ENCODE peak calls at places on chromosomes 7 and 10, in nine cellular contexts. One of them, this sample, is unnamed.

GRCh38 chr7:101162551-101163280 is 2.7 kb downstream of the VGF start:
- DNase-seq in H1: peak; percentile 85
- DNase-seq in IMR-90: peak; percentile 50
- DNase-seq in endodermal cell: peak; percentile 90
- DNase-seq in A673: peak; percentile 90
- DNase-seq in lung: no peak
- DNase-seq in ascending aorta: no peak
- DNase-seq in tibial nerve: no peak
- DNase-seq in cardiac muscle cell: peak; percentile 64
- DNase-seq in this sample: no peak

GRCh38 chr7:94417261-94417660 is 22.6 kb downstream of the COL1A2 start:
- DNase-seq in H1: no peak
- DNase-seq in endodermal cell: no peak
- DNase-seq in cardiac muscle cell: no peak
- DNase-seq in IMR-90: no peak
- DNase-seq in A673: no peak
- DNase-seq in lung: no peak
- DNase-seq in ascending aorta: no peak
- DNase-seq in tibial nerve: no peak
- DNase-seq in this sample: no peak

GRCh38 chr10:61047788-61048560 is 104.0 kb upstream of the RHOBTB1 start:
- DNase-seq in IMR-90: no peak
- DNase-seq in ascending aorta: no peak
- DNase-seq in lung: no peak
- DNase-seq in A673: no peak
- DNase-seq in endodermal cell: no peak
- DNase-seq in H1: no peak
- DNase-seq in cardiac muscle cell: no peak
- DNase-seq in tibial nerve: no peak
- DNase-seq in this sample: no peak

GRCh38 chr10:57692255-57692980 is 575.3 kb downstream of the IPMK start:
- DNase-seq in ascending aorta: no peak
- DNase-seq in IMR-90: peak; percentile 84
- DNase-seq in cardiac muscle cell: peak; percentile 73
- DNase-seq in endodermal cell: no peak
- DNase-seq in lung: no peak
- DNase-seq in tibial nerve: no peak
- DNase-seq in H1: no peak
- DNase-seq in A673: no peak
- DNase-seq in this sample: no peak

GRCh38 chr7:64581391-64581790 is 18.5 kb upstream of the ZNF680 start:
- DNase-seq in lung: no peak
- DNase-seq in cardiac muscle cell: no peak
- DNase-seq in IMR-90: no peak
- DNase-seq in endodermal cell: no peak
- DNase-seq in tibial nerve: no peak
- DNase-seq in ascending aorta: no peak
- DNase-seq in H1: no peak
- DNase-seq in A673: no peak
- DNase-seq in this sample: no peak

GRCh38 chr7:71886066-71886465 is 526.1 kb downstream of the CALN1 start:
- DNase-seq in endodermal cell: no peak
- DNase-seq in H1: no peak
- DNase-seq in cardiac muscle cell: no peak
- DNase-seq in A673: no peak
- DNase-seq in tibial nerve: no peak
- DNase-seq in lung: no peak
- DNase-seq in ascending aorta: no peak
- DNase-seq in IMR-90: no peak
- DNase-seq in this sample: no peak

GRCh38 chr10:86287422-86287793 is 79.2 kb downstream of the GRID1 start:
- DNase-seq in A673: no peak
- DNase-seq in lung: no peak
- DNase-seq in H1: peak; percentile 20
- DNase-seq in ascending aorta: no peak
- DNase-seq in tibial nerve: no peak
- DNase-seq in endodermal cell: peak; percentile 17
- DNase-seq in cardiac muscle cell: no peak
- DNase-seq in IMR-90: no peak
- DNase-seq in this sample: no peak

GRCh38 chr10:4450981-4451501 is 375.0 kb upstream of the AKR1E2 start:
- DNase-seq in A673: peak; percentile 41
- DNase-seq in IMR-90: peak; percentile 90
- DNase-seq in tibial nerve: no peak
- DNase-seq in endodermal cell: no peak
- DNase-seq in lung: no peak
- DNase-seq in H1: no peak
- DNase-seq in cardiac muscle cell: no peak
- DNase-seq in ascending aorta: no peak
- DNase-seq in this sample: no peak

GRCh38 chr7:147541261-147541660 is 1049.3 kb upstream of the C7orf33 start:
- DNase-seq in tibial nerve: no peak
- DNase-seq in H1: no peak
- DNase-seq in lung: no peak
- DNase-seq in A673: no peak
- DNase-seq in endodermal cell: no peak
- DNase-seq in IMR-90: no peak
- DNase-seq in cardiac muscle cell: no peak
- DNase-seq in ascending aorta: no peak
- DNase-seq in this sample: no peak

GRCh38 chr7:128056901-128057300 is 25.7 kb upstream of the LRRC4 start:
- DNase-seq in ascending aorta: no peak
- DNase-seq in endodermal cell: no peak
- DNase-seq in IMR-90: peak; percentile 87
- DNase-seq in cardiac muscle cell: no peak
- DNase-seq in tibial nerve: no peak
- DNase-seq in H1: no peak
- DNase-seq in lung: no peak
- DNase-seq in A673: no peak
- DNase-seq in this sample: no peak

GRCh38 chr7:106644999-106645398 is 16.0 kb downstream of the CCDC71L start:
- DNase-seq in endodermal cell: no peak
- DNase-seq in lung: no peak
- DNase-seq in ascending aorta: no peak
- DNase-seq in cardiac muscle cell: no peak
- DNase-seq in IMR-90: no peak
- DNase-seq in H1: no peak
- DNase-seq in tibial nerve: no peak
- DNase-seq in A673: no peak
- DNase-seq in this sample: no peak

GRCh38 chr10:132356621-132357195 is 24.7 kb downstream of the LRRC27 start:
- DNase-seq in lung: no peak
- DNase-seq in IMR-90: no peak
- DNase-seq in tibial nerve: no peak
- DNase-seq in endodermal cell: no peak
- DNase-seq in ascending aorta: no peak
- DNase-seq in cardiac muscle cell: no peak
- DNase-seq in H1: no peak
- DNase-seq in A673: no peak
- DNase-seq in this sample: no peak

GRCh38 chr10:124601431-124602120 is 140.0 kb downstream of the LHPP start:
- DNase-seq in H1: no peak
- DNase-seq in lung: no peak
- DNase-seq in ascending aorta: no peak
- DNase-seq in endodermal cell: no peak
- DNase-seq in A673: no peak
- DNase-seq in cardiac muscle cell: no peak
- DNase-seq in tibial nerve: no peak
- DNase-seq in IMR-90: no peak
- DNase-seq in this sample: no peak

GRCh38 chr10:124496620-124497019 is 35.0 kb downstream of the LHPP start:
- DNase-seq in tibial nerve: no peak
- DNase-seq in ascending aorta: no peak
- DNase-seq in lung: no peak
- DNase-seq in H1: no peak
- DNase-seq in endodermal cell: no peak
- DNase-seq in IMR-90: no peak
- DNase-seq in A673: no peak
- DNase-seq in cardiac muscle cell: no peak
- DNase-seq in this sample: no peak

GRCh38 chr7:20159226-20159747 is 57.9 kb downstream of the MACC1 start:
- DNase-seq in endodermal cell: no peak
- DNase-seq in H1: no peak
- DNase-seq in A673: no peak
- DNase-seq in lung: no peak
- DNase-seq in ascending aorta: no peak
- DNase-seq in tibial nerve: no peak
- DNase-seq in cardiac muscle cell: no peak
- DNase-seq in IMR-90: no peak
- DNase-seq in this sample: no peak

GRCh38 chr10:103985726-103986125 is 18.8 kb downstream of the SLK start:
- DNase-seq in cardiac muscle cell: no peak
- DNase-seq in A673: no peak
- DNase-seq in IMR-90: peak; percentile 65
- DNase-seq in tibial nerve: no peak
- DNase-seq in ascending aorta: no peak
- DNase-seq in lung: no peak
- DNase-seq in H1: no peak
- DNase-seq in endodermal cell: no peak
- DNase-seq in this sample: no peak

DNA sequence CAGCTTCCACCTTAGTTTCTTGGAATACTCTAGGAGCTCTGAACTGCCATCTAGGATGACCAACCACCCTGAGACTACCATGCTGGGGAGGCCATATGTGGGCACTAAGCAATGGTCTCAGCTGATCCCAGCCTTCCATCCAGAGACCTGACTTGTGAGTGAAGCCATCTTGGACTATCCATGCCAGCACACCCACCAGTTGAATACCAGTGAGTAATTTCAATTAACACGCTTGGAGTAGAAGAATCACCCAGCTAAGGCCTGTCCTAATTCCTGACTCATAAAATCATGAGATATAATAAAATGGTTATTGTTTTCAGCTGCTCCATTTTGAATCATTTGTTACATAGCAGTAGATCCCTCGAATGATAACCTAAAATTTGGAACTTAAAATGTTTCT is 5.2 kb upstream of the KIF5B start:
- DNase-seq in tibial nerve: no peak
- DNase-seq in A673: peak; percentile 16
- DNase-seq in cardiac muscle cell: no peak
- DNase-seq in H1: no peak
- DNase-seq in ascending aorta: no peak
- DNase-seq in lung: no peak
- DNase-seq in IMR-90: no peak
- DNase-seq in endodermal cell: peak; percentile 19
- DNase-seq in this sample: no peak
- H3K27ac ChIP-seq in tibial nerve: no peak overlapping the region
- H3K27ac ChIP-seq in A673: no peak overlapping the region
- H3K27ac ChIP-seq in cardiac muscle cell: no peak overlapping the region
- H3K27ac ChIP-seq in H1: no peak overlapping the region
- H3K27ac ChIP-seq in ascending aorta: no peak overlapping the region
- H3K27ac ChIP-seq in lung: no peak overlapping the region
- H3K27ac ChIP-seq in IMR-90: no peak overlapping the region
- H3K27ac ChIP-seq in endodermal cell: no peak overlapping the region
- H3K27ac ChIP-seq in this sample: no peak overlapping the region

GRCh38 chr7:142500364-142500763 is 242.5 kb upstream of the PRSS58 start:
- DNase-seq in H1: no peak
- DNase-seq in lung: no peak
- DNase-seq in IMR-90: no peak
- DNase-seq in A673: no peak
- DNase-seq in ascending aorta: no peak
- DNase-seq in endodermal cell: no peak
- DNase-seq in tibial nerve: no peak
- DNase-seq in cardiac muscle cell: no peak
- DNase-seq in this sample: no peak

GRCh38 chr7:142498364-142498763 is 240.5 kb upstream of the PRSS58 start:
- DNase-seq in A673: no peak
- DNase-seq in endodermal cell: no peak
- DNase-seq in tibial nerve: no peak
- DNase-seq in cardiac muscle cell: no peak
- DNase-seq in H1: no peak
- DNase-seq in lung: no peak
- DNase-seq in IMR-90: peak; percentile 56
- DNase-seq in ascending aorta: no peak
- DNase-seq in this sample: no peak

GRCh38 chr7:142496545-142496991 is 238.7 kb upstream of the PRSS58 start:
- DNase-seq in H1: no peak
- DNase-seq in IMR-90: peak; percentile 54
- DNase-seq in tibial nerve: no peak
- DNase-seq in cardiac muscle cell: peak; percentile 46
- DNase-seq in endodermal cell: no peak
- DNase-seq in ascending aorta: no peak
- DNase-seq in A673: peak; percentile 56
- DNase-seq in lung: no peak
- DNase-seq in this sample: no peak

GRCh38 chr7:142501434-142501833 is 243.6 kb upstream of the PRSS58 start:
- DNase-seq in IMR-90: no peak
- DNase-seq in A673: no peak
- DNase-seq in endodermal cell: no peak
- DNase-seq in lung: no peak
- DNase-seq in H1: no peak
- DNase-seq in tibial nerve: no peak
- DNase-seq in cardiac muscle cell: no peak
- DNase-seq in ascending aorta: no peak
- DNase-seq in this sample: no peak

GRCh38 chr7:142499641-142500040 is 241.8 kb upstream of the PRSS58 start:
- DNase-seq in endodermal cell: no peak
- DNase-seq in tibial nerve: no peak
- DNase-seq in ascending aorta: no peak
- DNase-seq in IMR-90: no peak
- DNase-seq in H1: no peak
- DNase-seq in cardiac muscle cell: no peak
- DNase-seq in lung: no peak
- DNase-seq in A673: no peak
- DNase-seq in this sample: no peak
- H3K4me3 ChIP-seq in endodermal cell: no peak overlapping the region
- H3K4me3 ChIP-seq in tibial nerve: no peak overlapping the region
- H3K4me3 ChIP-seq in ascending aorta: no peak overlapping the region
- H3K4me3 ChIP-seq in IMR-90: no peak overlapping the region
- H3K4me3 ChIP-seq in H1: no peak overlapping the region
- H3K4me3 ChIP-seq in cardiac muscle cell: no peak overlapping the region
- H3K4me3 ChIP-seq in lung: no peak overlapping the region
- H3K4me3 ChIP-seq in A673: no peak overlapping the region
- H3K4me3 ChIP-seq in this sample: no peak overlapping the region

DNA sequence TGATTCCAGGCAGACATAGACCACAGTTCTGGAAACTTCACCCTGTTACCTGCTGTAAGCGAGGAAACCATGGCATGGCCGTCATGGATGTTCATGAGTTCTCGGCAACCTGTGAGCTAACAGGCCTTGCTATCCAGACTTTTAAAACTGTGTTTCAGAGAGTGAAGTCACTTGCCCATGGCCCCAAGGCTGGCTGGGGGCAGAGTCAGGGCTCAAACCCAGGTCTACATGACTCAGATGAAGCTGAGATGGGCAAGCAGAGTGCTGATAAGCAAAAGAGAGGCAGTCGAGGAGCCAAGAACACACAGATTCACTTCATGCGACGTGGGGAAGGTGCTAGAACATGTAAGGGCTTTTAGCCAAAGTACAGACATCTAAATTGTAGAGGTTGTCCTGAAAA is 31.5 kb downstream of the C10orf53 start:
- DNase-seq in endodermal cell: no peak
- DNase-seq in tibial nerve: no peak
- DNase-seq in cardiac muscle cell: no peak
- DNase-seq in lung: no peak
- DNase-seq in IMR-90: no peak
- DNase-seq in A673: no peak
- DNase-seq in ascending aorta: no peak
- DNase-seq in H1: no peak
- DNase-seq in this sample: no peak
- H3K27ac ChIP-seq in endodermal cell: no peak overlapping the region
- H3K27ac ChIP-seq in tibial nerve: no peak overlapping the region
- H3K27ac ChIP-seq in cardiac muscle cell: no peak overlapping the region
- H3K27ac ChIP-seq in lung: no peak overlapping the region
- H3K27ac ChIP-seq in IMR-90: no peak overlapping the region
- H3K27ac ChIP-seq in A673: no peak overlapping the region
- H3K27ac ChIP-seq in ascending aorta: no peak overlapping the region
- H3K27ac ChIP-seq in H1: no peak overlapping the region
- H3K27ac ChIP-seq in this sample: no peak overlapping the region

GRCh38 chr7:143467724-143468123 is 9.9 kb upstream of the TAS2R41 start:
- DNase-seq in IMR-90: no peak
- DNase-seq in lung: no peak
- DNase-seq in tibial nerve: no peak
- DNase-seq in H1: no peak
- DNase-seq in ascending aorta: no peak
- DNase-seq in cardiac muscle cell: no peak
- DNase-seq in A673: no peak
- DNase-seq in endodermal cell: no peak
- DNase-seq in this sample: no peak
- H3K4me3 ChIP-seq in IMR-90: no peak overlapping the region
- H3K4me3 ChIP-seq in lung: no peak overlapping the region
- H3K4me3 ChIP-seq in tibial nerve: no peak overlapping the region
- H3K4me3 ChIP-seq in H1: no peak overlapping the region
- H3K4me3 ChIP-seq in ascending aorta: no peak overlapping the region
- H3K4me3 ChIP-seq in cardiac muscle cell: no peak overlapping the region
- H3K4me3 ChIP-seq in A673: no peak overlapping the region
- H3K4me3 ChIP-seq in endodermal cell: no peak overlapping the region
- H3K4me3 ChIP-seq in this sample: no peak overlapping the region

This sample was measured in CD8-positive, alpha-beta memory T cell.